ENCODE peak calls at places on chromosomes 12 and 14, in seven cellular contexts. F is CD8-positive, alpha-beta T cell; P is A549; A is fibroblast of villous mesenchyme; V is lung; M is upper lobe of right lung; G is fibroblast of mammary gland. W is an unnamed sample.

GRCh38 chr12:48078901-48079300 is 27.0 kb downstream of the SENP1 start:
- DNase-seq in F (no peak), G (peak), M (peak), V (no peak), A (peak), P (no peak), W (no peak)

GRCh38 chr12:107442593-107442992 is 243.0 kb upstream of the PWP1 start:
- DNase-seq in P (no peak), G (no peak), A (peak), F (no peak), V (no peak), M (no peak), W (no peak)

GRCh38 chr14:103522649-103523582 is at the start of gene CKB:
- DNase-seq in A (peak), G (no peak), F (no peak), P (peak), M (peak), V (no peak), W (peak)

GRCh38 chr12:114425031-114425626 is 19.2 kb upstream of the TBX5 start:
- DNase-seq in P (no peak), F (no peak), M (no peak), A (peak), G (peak), V (no peak), W (no peak)

GRCh38 chr12:89335452-89336244 is 16.7 kb downstream of the DUSP6 start:
- DNase-seq in F (no peak), M (no peak), V (no peak), A (no peak), P (no peak), G (no peak), W (no peak)

GRCh38 chr12:89180496-89180895 is 171.8 kb downstream of the DUSP6 start:
- DNase-seq in G (no peak), P (no peak), F (no peak), V (no peak), A (no peak), M (no peak), W (no peak)

GRCh38 chr12:46260153-46260912 is 8.5 kb downstream of the SLC38A1 start:
- DNase-seq in G (peak), F (no peak), P (no peak), A (peak), M (no peak), V (no peak), W (no peak)

GRCh38 chr12:82383930-82384513 is 25.7 kb downstream of the METTL25 start:
- DNase-seq in A (peak), M (no peak), G (peak), F (no peak), P (peak), V (no peak), W (no peak)

GRCh38 chr14:37047226-37047625 is 125.2 kb downstream of the SLC25A21 start:
- DNase-seq in F (no peak), M (no peak), A (peak), V (no peak), G (no peak), P (no peak), W (no peak)

GRCh38 chr12:67649165-67650126 is 901 bp downstream of the DYRK2 start:
- DNase-seq in A (peak), F (no peak), G (no peak), P (no peak), M (peak), V (no peak), W (peak)

GRCh38 chr14:87013583-87013982 is 979.4 kb downstream of the GALC start:
- DNase-seq in G (peak), M (no peak), A (peak), V (no peak), P (no peak), F (no peak), W (no peak)

GRCh38 chr12:34390846-34391700 is 368.8 kb downstream of the ALG10 start:
- DNase-seq in F (no peak), V (no peak), A (no peak), P (no peak), M (peak), G (no peak), W (no peak)

GRCh38 chr12:2243275-2243674 is 190.5 kb downstream of the CACNA1C start:
- DNase-seq in A (no peak), V (no peak), M (no peak), G (peak), P (no peak), F (no peak), W (no peak)

GRCh38 chr12:111803851-111804250 is 37.1 kb downstream of the ALDH2 start:
- DNase-seq in P (no peak), A (no peak), G (no peak), F (no peak), M (no peak), V (no peak), W (no peak)

GRCh38 chr14:96567289-96567899 is 65.2 kb downstream of the PAPOLA start:
- DNase-seq in F (no peak), M (no peak), P (peak), G (peak), V (no peak), A (peak), W (no peak)

GRCh38 chr12:4080213-4080612 is 193.3 kb upstream of the CCND2 start:
- DNase-seq in A (no peak), G (no peak), F (no peak), V (no peak), M (no peak), P (no peak), W (no peak)

GRCh38 chr12:27843714-27844245 is 63.7 kb upstream of the MANSC4 start:
- DNase-seq in G (peak), A (peak), V (no peak), P (no peak), M (no peak), F (no peak), W (peak)

GRCh38 chr14:42683690-42684089 is 1077.0 kb downstream of the LRFN5 start:
- DNase-seq in F (no peak), M (no peak), G (peak), P (no peak), V (no peak), A (peak), W (no peak)

GRCh38 chr14:67971627-67972625 is 152.3 kb downstream of the RAD51B start:
- DNase-seq in M (no peak), V (no peak), P (peak), G (peak), F (no peak), A (peak), W (no peak)

GRCh38 chr14:33362934-33363333 is 424.3 kb downstream of the NPAS3 start:
- DNase-seq in M (no peak), P (no peak), V (no peak), F (no peak), G (no peak), A (no peak), W (no peak)

GRCh38 chr14:39977198-39977597 is 545.0 kb upstream of the FBXO33 start:
- DNase-seq in A (no peak), M (no peak), G (no peak), F (no peak), P (no peak), V (no peak), W (no peak)

GRCh38 chr12:98221243-98221808 is 294.1 kb upstream of the TMPO start:
- DNase-seq in F (no peak), V (no peak), P (no peak), M (no peak), G (no peak), A (no peak), W (no peak)

GRCh38 chr12:127926004-127926403 is 341.0 kb upstream of the TMEM132C start:
- DNase-seq in V (no peak), A (peak), G (peak), P (peak), F (no peak), M (no peak), W (no peak)

GRCh38 chr12:116236148-116236731 is 41.3 kb downstream of the MED13L start:
- DNase-seq in G (peak), A (peak), M (no peak), P (peak), F (no peak), V (no peak), W (no peak)

GRCh38 chr12:13080276-13080675 is 23.2 kb downstream of the GSG1 start:
- DNase-seq in V (no peak), A (no peak), M (no peak), F (no peak), G (no peak), P (no peak), W (no peak)

GRCh38 chr14:39180553-39180952 is 5.5 kb downstream of the PNN start:
- DNase-seq in F (no peak), P (no peak), G (no peak), V (no peak), M (no peak), A (no peak), W (no peak)

GRCh38 chr12:101045486-101046474 is 164.3 kb downstream of the SLC5A8 start:
- DNase-seq in A (no peak), F (no peak), P (no peak), M (no peak), V (no peak), G (peak), W (no peak)

GRCh38 chr12:89352242-89352491 is 134 bp downstream of the DUSP6 start:
- DNase-seq in G (no peak), F (no peak), A (no peak), M (no peak), V (no peak), P (no peak), W (no peak)

GRCh38 chr14:100372357-100373048 is 49.4 kb downstream of the SLC25A47 start:
- DNase-seq in A (peak), M (no peak), P (no peak), G (no peak), V (no peak), F (no peak), W (no peak)

GRCh38 chr14:101834387-101835165 is 73.1 kb downstream of the PPP2R5C start:
- DNase-seq in V (no peak), A (peak), P (peak), F (no peak), M (no peak), G (peak), W (no peak)

GRCh38 chr12:131033886-131034482 is 80.3 kb downstream of the ADGRD1 start:
- DNase-seq in M (no peak), F (no peak), G (no peak), A (no peak), P (no peak), V (no peak), W (no peak)

GRCh38 chr14:33127531-33127930 is 188.9 kb downstream of the NPAS3 start:
- DNase-seq in A (peak), P (no peak), M (no peak), V (no peak), G (peak), F (no peak), W (no peak)

GRCh38 chr14:32382704-32383103 is 53.6 kb downstream of the AKAP6 start:
- DNase-seq in G (peak), P (peak), A (no peak), M (no peak), V (no peak), F (no peak), W (no peak)

GRCh38 chr14:90569201-90569600 is 172.4 kb downstream of the CALM1 start:
- DNase-seq in P (no peak), G (no peak), V (no peak), F (no peak), A (no peak), M (no peak), W (no peak)

GRCh38 chr14:104383088-104383805 is 196.3 kb upstream of the C14orf180 start:
- DNase-seq in G (no peak), V (no peak), P (no peak), A (no peak), F (no peak), M (peak), W (no peak)

GRCh38 chr14:60648169-60648933 is 926 bp downstream of the SIX1 start:
- DNase-seq in A (no peak), V (no peak), G (peak), F (no peak), P (peak), M (no peak), W (no peak)
- TF ChIP-seq CTCF in A (no peak), V (no peak), G (no peak), F (no peak), P (peak), M (no peak), W (no peak)

GRCh38 chr12:120849765-120850164 is 54.4 kb downstream of the SPPL3 start:
- DNase-seq in M (no peak), F (no peak), V (no peak), P (peak), A (peak), G (peak), W (no peak)
- TF ChIP-seq CTCF in M (no peak), F (no peak), V (no peak), P (no peak), A (no peak), G (peak), W (no peak)

DNA sequence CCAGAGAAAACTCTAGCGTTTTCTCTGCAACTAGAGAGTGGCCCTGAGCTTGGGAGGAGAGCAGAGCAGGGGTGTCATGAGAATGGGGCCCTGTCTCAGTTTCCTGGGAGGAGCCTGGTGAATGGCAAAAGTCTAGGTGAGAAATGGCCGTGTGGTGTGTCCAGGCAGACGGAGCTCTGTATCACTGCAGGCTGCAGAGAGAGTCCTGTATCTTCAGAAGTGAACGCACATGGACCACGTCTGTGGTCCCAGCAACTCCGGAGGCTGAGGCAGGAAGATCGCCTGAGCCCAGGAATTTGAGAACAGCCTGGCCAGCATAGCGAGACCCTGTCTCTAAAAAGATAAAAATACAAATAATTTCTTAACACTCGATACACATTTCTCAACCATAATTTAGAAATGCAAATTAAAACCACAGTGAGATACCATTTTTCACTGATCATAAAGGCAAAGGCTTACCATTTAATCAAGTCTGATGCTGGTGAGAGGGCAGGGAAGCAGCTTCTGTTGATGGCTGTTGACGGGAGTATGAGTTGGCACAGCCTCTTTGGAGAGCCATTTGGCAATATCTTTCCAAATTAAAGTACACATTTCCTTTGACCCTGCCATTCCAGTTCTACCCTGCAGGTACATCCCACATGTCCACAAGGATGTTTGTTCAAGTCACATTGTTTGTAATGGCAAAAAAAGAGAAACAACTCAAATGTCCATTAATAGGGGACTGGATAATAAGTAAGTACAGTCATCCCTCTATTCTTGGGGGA is 51.0 kb downstream of the NFKBIA start:
- DNase-seq in F (no peak), P (peak), A (no peak), M (no peak), G (no peak), V (no peak), W (no peak)
- TF ChIP-seq CTCF in F (no peak), P (no peak), A (no peak), M (no peak), G (no peak), V (no peak), W (no peak)

GRCh38 chr12:118850244-118850825 is 131.0 kb upstream of the SRRM4 start:
- DNase-seq in V (no peak), M (no peak), P (peak), G (no peak), A (no peak), F (no peak), W (no peak)

GRCh38 chr12:118855858-118856257 is 125.5 kb upstream of the SRRM4 start:
- DNase-seq in M (no peak), A (no peak), V (no peak), G (no peak), P (no peak), F (no peak), W (no peak)

GRCh38 chr12:118853634-118854033 is 127.7 kb upstream of the SRRM4 start:
- DNase-seq in V (no peak), P (no peak), G (no peak), A (no peak), F (no peak), M (no peak), W (no peak)
- TF ChIP-seq CTCF in V (no peak), P (no peak), G (no peak), A (no peak), F (no peak), M (peak), W (no peak)

GRCh38 chr12:77928078-77928477 is 97.4 kb downstream of the NAV3 start:
- DNase-seq in G (no peak), P (no peak), F (no peak), M (no peak), V (no peak), A (no peak), W (no peak)
- TF ChIP-seq CTCF in G (no peak), P (no peak), F (no peak), M (no peak), V (no peak), A (no peak), W (no peak)

GRCh38 chr12:123238330-123238682 is 5.1 kb downstream of the MTRFR start:
- DNase-seq in V (no peak), A (no peak), G (no peak), M (no peak), P (no peak), F (no peak), W (no peak)
- TF ChIP-seq CTCF in V (no peak), A (no peak), G (no peak), M (no peak), P (no peak), F (no peak), W (peak)

GRCh38 chr14:22836301-22837058 is at the start of gene MMP14:
- DNase-seq in F (no peak), M (no peak), A (peak), G (peak), V (peak), P (no peak), W (peak)
- TF ChIP-seq CTCF in F (no peak), M (peak), A (peak), G (peak), V (no peak), P (no peak), W (no peak)

DNA sequence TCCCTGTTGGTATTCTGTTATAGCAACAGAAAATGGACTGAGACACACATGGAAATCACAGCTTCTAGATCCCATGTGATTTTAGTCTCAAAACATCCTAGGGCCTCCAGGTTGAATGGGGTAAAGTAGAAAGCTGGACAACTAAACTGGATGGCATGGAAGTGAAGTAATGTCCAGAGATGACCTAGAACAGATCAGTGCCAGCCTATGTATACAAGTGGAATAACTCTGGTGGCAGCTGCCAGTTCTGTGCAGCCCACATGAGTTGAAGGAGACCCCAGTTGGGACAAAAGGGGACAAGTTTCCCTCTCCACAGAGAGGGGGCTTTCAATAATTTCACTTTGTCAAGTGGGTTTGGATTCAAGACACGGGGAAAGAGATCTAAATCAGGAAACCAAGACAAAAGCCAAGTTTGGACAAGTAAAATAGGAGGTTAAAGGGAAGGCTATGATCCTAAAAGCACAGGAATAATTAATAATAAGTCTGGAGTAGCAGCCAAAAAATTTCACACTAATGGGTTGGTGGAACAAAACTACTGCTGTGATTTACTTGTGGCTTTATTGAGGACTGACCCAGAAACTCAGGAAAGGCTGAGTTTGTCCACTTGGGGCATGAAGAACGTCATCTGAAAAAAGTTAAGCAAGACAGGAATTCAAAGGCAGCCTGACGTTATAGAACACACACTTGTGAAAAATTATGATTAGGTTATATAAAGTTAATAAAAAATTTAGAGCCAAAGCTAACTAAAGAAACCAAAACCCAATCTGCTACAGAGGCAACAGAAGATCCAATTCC is 11.7 kb downstream of the KIF21A start:
- DNase-seq in M (no peak), F (no peak), G (peak), V (no peak), A (peak), P (no peak), W (no peak)
- TF ChIP-seq CTCF in M (no peak), F (no peak), G (no peak), V (no peak), A (no peak), P (no peak), W (no peak)

W was measured in mesothelial cell of epicardium.